ENCODE peak calls at places on chromosomes 7 and 10, in four cellular contexts. W is activated CD8-positive, alpha-beta memory T cell treated with anti-CD3 and anti-CD28 coated beads for 24 hours; N is HT1080; Y is NCI-H2081 treated with DMSO at 0.1 percent for 48 hours. U is an unnamed sample.

GRCh38 chr10:33706746-33707145 is 372.3 kb upstream of the NRP1 start:
- DNase-seq in W (no peak), N (no peak), Y (no peak), U (no peak)

GRCh38 chr10:24722676-24723385 is 856 bp downstream of the ARHGAP21 start:
- DNase-seq in W (peak), N (peak), Y (no peak), U (peak)

GRCh38 chr7:133016629-133017028 is 65.3 kb downstream of the CHCHD3 start:
- DNase-seq in W (no peak), N (no peak), Y (no peak), U (no peak)

GRCh38 chr7:128322040-128322643 is 21.6 kb downstream of the RBM28 start:
- DNase-seq in W (no peak), N (peak), Y (no peak), U (peak)

GRCh38 chr10:1488970-1489548 is 248.3 kb downstream of the ADARB2 start:
- DNase-seq in N (no peak), W (no peak), Y (no peak), U (no peak)

GRCh38 chr7:3861941-3862340 is 560.9 kb downstream of the SDK1 start:
- DNase-seq in Y (no peak), W (no peak), N (peak), U (no peak)

GRCh38 chr7:131774419-131775220 is 218.2 kb upstream of the PODXL start:
- DNase-seq in N (no peak), W (no peak), Y (no peak), U (no peak)

GRCh38 chr10:98967601-98968000 is 268.1 kb downstream of the HPSE2 start:
- DNase-seq in N (no peak), W (no peak), Y (no peak), U (no peak)

GRCh38 chr10:78600740-78601139 is 468.0 kb upstream of the ZMIZ1 start:
- DNase-seq in W (no peak), N (no peak), Y (no peak), U (no peak)

GRCh38 chr7:131218727-131219128 is 108.9 kb upstream of the MKLN1 start:
- DNase-seq in Y (no peak), N (no peak), W (peak), U (no peak)

GRCh38 chr7:124898523-124898922 is 31.1 kb downstream of the POT1 start:
- DNase-seq in Y (no peak), N (no peak), W (no peak), U (no peak)

GRCh38 chr7:2231992-2232765 is 566 bp downstream of the MAD1L1 start:
- DNase-seq in W (peak), Y (no peak), N (no peak), U (peak)

GRCh38 chr10:125263551-125263950 is 103.2 kb upstream of the CTBP2 start:
- DNase-seq in Y (no peak), N (peak), W (no peak), U (no peak)

GRCh38 chr10:8365935-8366911 is 311.7 kb downstream of the GATA3 start:
- DNase-seq in N (peak), Y (no peak), W (no peak), U (peak)

GRCh38 chr7:117062300-117062699 is 109.0 kb downstream of the ST7 start:
- DNase-seq in Y (no peak), W (no peak), N (no peak), U (no peak)

GRCh38 chr7:101804087-101804631 is 13.3 kb upstream of the CUX1 start:
- DNase-seq in W (no peak), N (no peak), Y (no peak), U (peak)

GRCh38 chr10:16923309-16923708 is 106.1 kb upstream of the RSU1 start:
- DNase-seq in N (no peak), W (no peak), Y (no peak), U (no peak)

GRCh38 chr7:41232086-41232485 is 470.8 kb downstream of the INHBA start:
- DNase-seq in W (no peak), Y (no peak), N (peak), U (no peak)

GRCh38 chr10:110512461-110513187 is 14.9 kb downstream of the DUSP5 start:
- DNase-seq in Y (no peak), N (peak), W (peak), U (peak)

GRCh38 chr7:5525271-5526189 is 101.9 kb upstream of the TNRC18 start:
- DNase-seq in W (no peak), Y (no peak), N (peak), U (peak)

GRCh38 chr10:101394522-101395133 is 40.7 kb downstream of the BTRC start:
- DNase-seq in W (no peak), Y (no peak), N (no peak), U (no peak)

GRCh38 chr10:59991661-59992060 is 85.3 kb upstream of the CCDC6 start:
- DNase-seq in W (no peak), N (peak), Y (no peak), U (no peak)

GRCh38 chr7:106452031-106452851 is 167.5 kb upstream of the NAMPT start:
- DNase-seq in Y (no peak), N (no peak), W (no peak), U (no peak)

GRCh38 chr10:124079864-124080263 is 13.5 kb downstream of the CHST15 start:
- DNase-seq in N (no peak), Y (no peak), W (no peak), U (no peak)

GRCh38 chr10:95236068-95236903 is 42.2 kb downstream of the ACSM6 start:
- DNase-seq in Y (no peak), W (no peak), N (peak), U (no peak)

GRCh38 chr10:29649561-29650551 is 15.1 kb upstream of the SVIL start:
- DNase-seq in Y (no peak), N (no peak), W (no peak), U (no peak)

GRCh38 chr7:148527717-148528168 is 62.8 kb upstream of the C7orf33 start:
- DNase-seq in W (peak), N (peak), Y (no peak), U (peak)

GRCh38 chr10:103698266-103698665 is 157.1 kb downstream of the SH3PXD2A start:
- DNase-seq in W (no peak), N (no peak), Y (no peak), U (no peak)

GRCh38 chr7:20442951-20443350 is 112.3 kb downstream of the ITGB8 start:
- DNase-seq in N (no peak), W (no peak), Y (no peak), U (no peak)